ENCODE peak calls at places on chromosomes 16 and 17, in five cellular contexts. J, E, T, O and L are unnamed samples. For H3K36me3, the result is how much of the 10 kb centered on the place peaks cover.

GRCh38 chr17:334974-335481 is 17.6 kb downstream of the RPH3AL start:
- DNase-seq in T (no peak), J (no peak), O (no peak), E (no peak), L (peak)

GRCh38 chr17:36687736-36688135 is 86.4 kb downstream of the MRM1 start:
- DNase-seq in J (peak), O (no peak), E (no peak), T (no peak), L (peak)

GRCh38 chr17:58252141-58252540 is 13.8 kb downstream of the LPO start:
- DNase-seq in T (no peak), J (no peak), O (no peak), E (no peak), L (peak)

GRCh38 chr17:32609085-32609484 is 122.3 kb downstream of the CDK5R1 start:
- DNase-seq in O (no peak), J (no peak), T (peak), E (no peak), L (peak)

GRCh38 chr16:66735891-66736290 is 15.5 kb downstream of the DYNC1LI2 start:
- DNase-seq in E (no peak), J (no peak), T (no peak), O (no peak), L (no peak)

GRCh38 chr17:77734371-77735050 is 224.0 kb upstream of the TNRC6C start:
- DNase-seq in J (peak), T (peak), E (peak), O (peak), L (peak)

GRCh38 chr17:77228224-77229215 is 87.8 kb downstream of the SEC14L1 start:
- DNase-seq in O (no peak), T (no peak), J (peak), E (no peak), L (peak)

GRCh38 chr16:70463235-70463634 is 8.8 kb downstream of the FCSK start:
- DNase-seq in J (no peak), E (no peak), O (no peak), T (no peak), L (peak)

GRCh38 chr16:68475071-68475470 is 26.8 kb upstream of the SMPD3 start:
- DNase-seq in O (no peak), T (no peak), E (no peak), J (no peak), L (no peak)

GRCh38 chr16:61611847-61612491 is 424.3 kb downstream of the CDH8 start:
- DNase-seq in O (no peak), T (no peak), J (no peak), E (no peak), L (no peak)

GRCh38 chr17:32275060-32276042 is 9.7 kb downstream of the RHBDL3 start:
- DNase-seq in T (peak), E (peak), J (peak), O (peak), L (peak)

GRCh38 chr17:47695664-47696376 is 1.9 kb downstream of the TBKBP1 start:
- DNase-seq in J (no peak), T (no peak), E (no peak), O (no peak), L (no peak)
- H3K4me3 ChIP-seq in J (peak), T (peak), E (no peak), O (peak), L (peak)

GRCh38 chr17:42946812-42947211 is 17.4 kb downstream of the AARSD1 start:
- DNase-seq in E (no peak), J (no peak), O (no peak), T (no peak), L (no peak)

GRCh38 chr17:42953669-42954068 is 10.6 kb downstream of the AARSD1 start:
- DNase-seq in J (no peak), O (no peak), T (no peak), E (no peak), L (no peak)

GRCh38 chr17:42950044-42950783 is 14.0 kb downstream of the AARSD1 start:
- DNase-seq in J (no peak), E (peak), O (no peak), T (no peak), L (no peak)
- H3K36me3 ChIP-seq in J (under half), E (under half), O (half or more), T (under half), L (under half)

DNA sequence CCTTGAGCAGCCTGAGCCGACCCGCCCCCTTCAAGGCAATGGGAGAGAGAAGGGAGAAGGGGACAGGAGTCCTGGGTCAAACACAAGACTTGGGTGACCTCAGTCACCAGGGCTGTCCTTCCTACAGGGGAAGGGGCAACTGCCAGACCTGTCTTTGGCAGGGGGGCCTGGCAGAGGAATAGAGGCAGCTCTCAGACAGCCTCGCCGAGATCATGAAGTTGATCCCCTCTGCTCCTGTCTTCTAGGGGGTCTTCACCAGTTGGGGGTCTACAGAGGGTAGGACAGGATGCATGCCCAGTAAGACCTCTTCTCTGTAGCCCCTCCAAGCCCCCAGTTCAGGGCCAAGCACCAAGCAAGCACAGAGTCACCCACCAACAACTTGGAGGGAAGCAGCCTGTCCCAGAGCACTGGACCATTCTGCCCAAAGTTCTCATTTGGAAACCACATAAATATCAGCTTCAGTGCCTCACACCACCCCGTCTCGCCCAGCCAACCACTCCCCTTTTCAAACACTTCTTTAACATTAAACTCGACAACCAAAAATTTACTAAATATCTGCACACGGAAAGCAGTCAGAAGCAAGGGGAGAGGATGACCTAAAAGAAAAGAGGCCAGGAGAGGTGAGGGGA is 7.8 kb downstream of the DOK4 start:
- DNase-seq in E (no peak), O (no peak), J (no peak), T (no peak), L (no peak)
- H3K4me3 ChIP-seq in E (peak), O (peak), J (no peak), T (peak), L (no peak)

GRCh38 chr16:16037521-16037920 is 88.1 kb downstream of the ABCC1 start:
- DNase-seq in J (no peak), E (no peak), O (no peak), T (no peak), L (no peak)

GRCh38 chr16:16033208-16033717 is 83.8 kb downstream of the ABCC1 start:
- DNase-seq in O (no peak), T (no peak), E (no peak), J (no peak), L (no peak)

GRCh38 chr16:16037970-16038369 is 88.6 kb downstream of the ABCC1 start:
- DNase-seq in E (no peak), T (no peak), O (no peak), J (no peak), L (no peak)

GRCh38 chr16:16038950-16039349 is 89.5 kb downstream of the ABCC1 start:
- DNase-seq in T (no peak), J (no peak), O (no peak), E (no peak), L (no peak)

DNA sequence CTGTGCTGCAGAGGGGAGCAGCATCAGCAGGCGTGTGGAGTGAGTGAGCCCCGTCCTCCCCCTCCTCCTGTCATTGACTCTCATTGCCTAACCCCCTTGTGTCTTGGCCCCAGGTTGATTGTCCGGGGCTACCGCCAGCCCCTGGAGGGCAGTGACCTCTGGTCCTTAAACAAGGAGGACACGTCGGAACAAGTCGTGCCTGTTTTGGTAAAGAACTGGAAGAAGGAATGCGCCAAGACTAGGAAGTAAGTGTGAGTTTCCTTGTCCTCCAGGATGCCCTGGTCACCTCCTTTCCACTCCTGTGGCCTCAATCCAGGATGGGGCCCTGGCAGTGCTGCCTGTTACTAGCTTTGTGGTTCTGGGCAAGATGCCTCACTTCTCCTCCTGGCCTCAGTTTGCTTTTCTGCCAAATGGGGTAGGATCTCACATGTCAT is 87.0 kb downstream of the ABCC1 start:
- DNase-seq in E (no peak), O (no peak), J (no peak), T (no peak), L (no peak)
- H3K36me3 ChIP-seq in E (half or more), O (half or more), J (under half), T (under half), L (under half)

GRCh38 chr16:4410335-4411075 is 5.9 kb downstream of the CORO7 start:
- DNase-seq in O (peak), T (peak), E (peak), J (no peak), L (peak)

GRCh38 chr16:4414187-4414909 is 2.0 kb downstream of the CORO7 start:
- DNase-seq in T (no peak), J (no peak), O (no peak), E (no peak), L (no peak)

GRCh38 chr16:4412159-4412558 is 4.2 kb downstream of the CORO7 start:
- DNase-seq in E (no peak), J (no peak), T (peak), O (no peak), L (peak)

GRCh38 chr16:4411684-4412083 is 4.7 kb downstream of the CORO7 start:
- DNase-seq in O (no peak), J (no peak), E (peak), T (peak), L (peak)

GRCh38 chr16:4412854-4413253 is 3.5 kb downstream of the CORO7 start:
- DNase-seq in E (no peak), T (no peak), J (no peak), O (no peak), L (no peak)
- H3K4me3 ChIP-seq in E (no peak), T (no peak), J (no peak), O (no peak), L (no peak)

DNA sequence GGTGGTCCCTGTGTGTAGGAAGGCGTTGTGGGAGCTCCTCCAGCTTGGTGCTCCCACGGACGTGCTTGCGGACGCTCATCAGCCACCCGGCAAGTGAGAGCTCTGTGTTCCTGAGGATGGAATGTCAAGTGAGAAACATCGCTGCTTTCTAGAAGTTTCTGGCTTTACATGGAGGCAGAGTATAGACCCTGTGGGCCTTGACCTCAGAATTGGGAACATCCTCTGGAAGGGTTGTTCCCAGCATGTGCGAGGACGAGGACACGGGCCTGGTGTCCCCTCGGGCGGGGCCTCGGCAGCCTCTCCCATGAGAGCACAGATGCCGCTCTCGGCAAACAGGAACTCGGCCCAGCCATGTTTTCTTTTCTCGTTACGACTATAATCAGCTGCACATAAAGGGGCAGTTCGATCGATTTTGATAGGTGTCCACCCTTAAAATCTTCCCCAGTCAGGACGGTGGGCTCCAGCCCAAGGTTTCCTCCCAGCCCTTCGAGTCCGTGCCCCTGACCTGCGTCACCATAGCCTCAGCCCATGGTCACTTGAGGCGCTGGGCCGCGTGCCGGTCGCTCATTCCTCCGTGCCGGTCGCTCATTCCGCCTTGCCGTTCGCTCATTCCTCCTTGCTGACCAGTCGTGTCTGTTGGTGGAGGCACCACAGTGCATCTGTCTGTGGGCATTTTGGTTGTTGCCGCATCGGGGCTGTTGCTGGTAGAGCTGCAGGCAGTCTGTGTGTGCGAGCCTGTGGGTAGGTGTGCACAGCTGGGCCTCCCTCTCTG is 91.3 kb upstream of the ZNF750 start:
- DNase-seq in T (no peak), O (no peak), J (no peak), E (no peak), L (no peak)
- H3K36me3 ChIP-seq in T (under half), O (under half), J (under half), E (under half), L (under half)

DNA sequence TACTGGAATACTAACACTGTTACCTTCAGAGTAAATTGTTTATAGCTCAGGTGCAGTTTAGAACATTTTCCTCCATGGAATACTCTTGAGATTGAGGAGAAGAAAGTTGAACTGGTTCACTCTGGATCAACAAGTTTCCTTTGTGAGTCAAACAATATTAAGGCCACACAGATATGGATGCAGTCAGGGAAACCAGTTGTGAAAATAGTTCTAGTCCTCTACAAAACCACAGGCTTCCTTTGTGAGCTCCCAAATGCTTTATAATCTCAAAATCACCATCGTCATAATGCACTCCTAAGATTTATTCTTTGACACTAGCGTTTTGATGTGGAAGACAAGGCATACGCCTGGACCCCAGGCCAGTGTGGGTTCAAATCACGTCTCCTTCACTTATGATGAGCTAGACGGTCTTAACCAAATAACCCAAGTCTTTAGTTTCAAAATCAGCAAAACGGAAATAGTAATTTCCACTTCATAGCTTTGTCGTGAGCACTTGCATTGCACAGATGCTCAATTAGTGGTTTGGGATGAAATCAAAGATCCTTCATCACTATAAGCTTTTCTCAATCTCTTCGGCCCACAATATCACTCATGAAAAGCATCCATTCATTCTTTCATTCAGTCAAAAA is 142.6 kb downstream of the STX8 start:
- DNase-seq in E (peak), T (no peak), O (peak), J (no peak), L (no peak)
- H3K4me3 ChIP-seq in E (no peak), T (no peak), O (peak), J (no peak), L (no peak)

GRCh38 chr17:45104497-45104896 is 27.8 kb downstream of the PLCD3 start:
- DNase-seq in E (no peak), O (no peak), T (no peak), J (no peak), L (peak)

GRCh38 chr17:45106582-45106981 is 25.7 kb downstream of the PLCD3 start:
- DNase-seq in O (no peak), J (no peak), T (no peak), E (no peak), L (no peak)

GRCh38 chr17:45104029-45104428 is 28.3 kb downstream of the PLCD3 start:
- DNase-seq in O (no peak), T (no peak), E (no peak), J (no peak), L (no peak)

GRCh38 chr17:45106101-45106500 is 26.2 kb downstream of the PLCD3 start:
- DNase-seq in O (no peak), E (no peak), J (no peak), T (no peak), L (peak)

DNA sequence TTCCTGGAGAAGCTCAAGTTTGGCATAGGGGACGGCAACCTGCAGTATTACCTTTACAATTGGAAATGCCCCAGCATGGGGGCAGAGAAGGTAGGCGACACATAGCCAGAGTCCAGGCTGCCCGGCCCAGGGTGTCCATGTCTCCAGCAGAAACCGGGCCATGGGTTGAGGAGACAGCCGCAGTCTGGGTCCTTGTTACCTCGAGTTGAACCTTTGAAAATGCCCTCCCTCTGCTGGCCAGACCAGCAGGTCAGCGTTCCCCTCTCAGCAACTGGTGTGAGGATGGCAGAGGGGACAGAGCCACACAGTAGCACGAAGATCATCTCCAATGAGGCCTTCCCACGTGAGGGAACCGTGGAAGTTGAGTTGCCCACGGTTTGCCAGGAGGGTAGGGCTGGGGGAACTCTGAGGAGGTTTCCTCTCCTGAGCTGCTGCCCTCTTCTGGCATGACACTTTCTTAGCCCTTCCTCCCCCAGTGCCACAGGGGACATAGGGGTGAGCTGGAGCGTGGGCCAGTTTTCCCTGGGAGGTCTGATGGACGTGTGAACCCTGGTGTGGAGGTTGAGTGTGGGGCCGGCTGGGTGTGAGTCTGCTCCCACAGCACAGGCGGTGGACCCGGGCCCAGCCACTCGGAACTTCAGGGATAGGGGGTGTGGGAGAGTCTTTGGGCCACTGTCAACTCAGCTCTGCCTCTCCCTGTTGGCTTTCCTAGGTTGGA is 27.2 kb downstream of the PLCD3 start:
- DNase-seq in O (no peak), J (no peak), E (no peak), T (no peak), L (peak)
- H3K36me3 ChIP-seq in O (half or more), J (under half), E (half or more), T (under half), L (half or more)

GRCh38 chr16:89815639-89816348 is 653 bp downstream of the FANCA start:
- DNase-seq in J (peak), O (peak), E (no peak), T (no peak), L (peak)
- H3K4me3 ChIP-seq in J (peak), O (peak), E (peak), T (peak), L (peak)